ENCODE peak calls at places on chromosomes 3 and 15, in five cellular contexts. E is GM10248, K is left lung, M is GM12865, C is psoas muscle. D is an unnamed sample.

GRCh38 chr15:64767203-64767602 is 8.2 kb downstream of the RBPMS2 start:
- DNase-seq in E (no peak), K (peak), M (peak), C (no peak), D (no peak)

GRCh38 chr3:24133441-24133840 is 188.4 kb downstream of the NR1D2 start:
- DNase-seq in M (no peak), E (no peak), K (no peak), C (no peak), D (no peak)

GRCh38 chr3:15241341-15241740 is 35.3 kb downstream of the CAPN7 start:
- DNase-seq in M (peak), K (no peak), E (peak), C (peak), D (peak)

GRCh38 chr3:136586580-136586979 is 165.6 kb downstream of the STAG1 start:
- DNase-seq in C (no peak), M (no peak), K (no peak), E (no peak), D (no peak)

GRCh38 chr3:17290894-17291293 is 406.1 kb downstream of the PLCL2 start:
- DNase-seq in K (no peak), C (peak), M (no peak), E (no peak), D (no peak)

GRCh38 chr3:51622868-51623267 is 48.2 kb upstream of the TEX264 start:
- DNase-seq in C (no peak), M (no peak), K (no peak), E (no peak), D (no peak)

GRCh38 chr15:80615783-80616391 is 79.2 kb upstream of the ABHD17C start:
- DNase-seq in M (no peak), C (peak), K (peak), E (no peak), D (no peak)

GRCh38 chr3:108862865-108863798 is 40.5 kb downstream of the TRAT1 start:
- DNase-seq in C (no peak), K (no peak), M (peak), E (no peak), D (no peak)

GRCh38 chr3:115931581-115931980 is 308.3 kb downstream of the GAP43 start:
- DNase-seq in E (no peak), M (no peak), K (no peak), C (no peak), D (no peak)

GRCh38 chr15:60130398-60130797 is 126.3 kb downstream of the FOXB1 start:
- DNase-seq in K (no peak), E (no peak), C (no peak), M (peak), D (no peak)

GRCh38 chr3:15273214-15273613 is 59.2 kb downstream of the SH3BP5 start:
- DNase-seq in K (no peak), M (no peak), E (no peak), C (no peak), D (no peak)

GRCh38 chr3:196969001-196969659 is 497 bp upstream of the PIGZ start:
- DNase-seq in M (peak), K (peak), E (peak), C (peak), D (peak)

GRCh38 chr3:196969660-196970546 is 1.3 kb upstream of the PIGZ start:
- DNase-seq in E (peak), M (peak), K (peak), C (peak), D (peak)

GRCh38 chr3:196970547-196971093 is 2.0 kb upstream of the PIGZ start:
- DNase-seq in K (no peak), M (no peak), C (no peak), E (no peak), D (no peak)

GRCh38 chr3:196968233-196969000 is at the start of gene PIGZ:
- DNase-seq in E (peak), M (peak), K (peak), C (peak), D (peak)

GRCh38 chr3:196971094-196971698 is 2.6 kb upstream of the PIGZ start:
- DNase-seq in E (no peak), M (no peak), K (no peak), C (no peak), D (no peak)
- TF ChIP-seq CTCF in E (no peak), M (no peak), K (no peak), C (no peak), D (no peak)

GRCh38 chr3:187266691-187267090 is 24.8 kb downstream of the MASP1 start:
- DNase-seq in K (no peak), E (no peak), C (no peak), M (no peak), D (no peak)

GRCh38 chr3:187269486-187269885 is 22.1 kb downstream of the MASP1 start:
- DNase-seq in K (no peak), M (no peak), C (no peak), E (no peak), D (no peak)

GRCh38 chr3:187265461-187265955 is 26.0 kb downstream of the MASP1 start:
- DNase-seq in C (no peak), E (no peak), M (no peak), K (no peak), D (no peak)

GRCh38 chr3:187264946-187265345 is 26.6 kb downstream of the MASP1 start:
- DNase-seq in E (no peak), K (no peak), C (no peak), M (no peak), D (no peak)

DNA sequence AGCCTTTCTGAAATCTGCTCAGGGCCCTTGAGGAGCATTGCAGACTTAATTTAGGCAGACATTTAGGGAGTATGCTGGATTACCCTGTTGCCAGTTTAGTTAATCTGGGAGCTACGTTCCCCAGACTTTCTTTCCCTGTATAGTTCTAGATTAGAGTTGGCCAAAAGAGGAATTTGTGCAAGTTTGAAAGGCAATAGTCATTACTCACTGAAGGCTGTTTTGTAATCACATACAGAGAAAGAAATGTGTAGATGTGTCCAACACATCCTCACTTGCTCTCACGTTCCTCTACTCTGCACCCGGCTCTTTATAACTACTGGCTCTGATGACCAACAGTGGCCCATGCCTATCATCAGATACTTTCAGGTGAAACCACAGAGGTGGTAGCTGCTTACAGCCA is 24.2 kb downstream of the MASP1 start:
- DNase-seq in E (no peak), C (no peak), K (no peak), M (no peak), D (no peak)
- TF ChIP-seq CTCF in E (no peak), C (no peak), K (no peak), M (no peak), D (no peak)

DNA sequence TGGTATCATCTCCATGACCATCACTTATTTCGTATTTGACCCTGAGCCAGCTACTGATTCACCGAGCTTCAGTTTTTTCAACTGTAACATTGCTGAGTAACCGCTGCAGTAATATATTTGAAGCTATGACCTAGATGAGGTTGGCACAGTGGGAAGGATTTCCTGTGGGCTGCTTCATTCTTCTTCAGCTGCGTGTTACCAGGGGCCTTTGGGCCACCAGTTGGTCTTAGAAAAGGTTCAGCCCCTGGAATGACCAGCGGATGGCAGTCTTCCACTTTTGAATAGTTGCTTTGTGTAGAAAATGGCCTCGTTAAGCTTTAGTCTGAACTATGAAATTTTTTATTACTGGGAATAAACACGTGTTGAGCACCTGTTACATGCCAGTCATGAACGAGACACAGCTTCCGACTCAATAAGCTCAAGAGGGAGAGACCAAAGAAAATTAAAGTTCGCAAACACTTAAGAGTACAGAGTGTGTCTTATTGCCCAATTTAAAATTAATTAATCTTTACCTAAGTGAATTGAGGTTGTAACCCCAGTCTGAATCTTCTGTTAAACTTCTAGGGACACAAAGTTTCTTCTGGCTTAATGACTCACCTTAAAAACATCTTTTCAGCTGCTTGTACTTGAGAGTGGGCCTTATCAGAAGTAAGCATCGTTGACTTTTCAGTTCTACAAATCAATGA is 57.6 kb upstream of the NR2E3 start:
- DNase-seq in K (no peak), M (peak), E (peak), C (peak), D (peak)
- TF ChIP-seq CTCF in K (no peak), M (peak), E (peak), C (peak), D (no peak)

DNA sequence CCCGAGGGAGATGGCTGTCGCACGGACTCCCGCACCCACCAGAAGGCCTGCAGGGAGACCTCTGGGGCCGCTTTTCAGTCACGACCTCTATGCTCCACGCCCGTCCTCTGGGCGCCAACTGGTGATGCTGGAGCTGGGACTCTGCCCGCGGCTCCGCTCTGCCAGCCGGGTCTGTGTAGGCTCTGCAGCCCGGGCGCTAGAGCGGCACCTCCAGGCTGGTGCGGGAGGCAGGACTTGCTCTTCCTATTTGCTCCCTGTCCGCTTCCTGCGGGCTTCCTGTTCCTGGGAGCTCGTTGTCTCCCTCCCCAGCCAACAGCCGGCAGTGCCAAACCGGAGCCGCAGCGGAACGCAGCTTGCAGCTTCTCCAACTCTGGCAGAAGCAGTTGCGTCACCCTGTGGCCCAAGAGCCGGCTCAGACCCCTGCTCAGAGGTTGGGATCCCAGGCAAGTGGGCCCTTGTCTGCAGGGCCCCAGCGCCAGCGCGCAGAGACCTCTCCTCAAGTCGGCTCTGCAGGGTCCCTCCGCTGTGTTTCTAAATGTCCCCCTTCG is 285.9 kb downstream of the XXYLT1 start:
- DNase-seq in C (peak), K (peak), M (no peak), E (no peak), D (peak)
- TF ChIP-seq CTCF in C (peak), K (no peak), M (no peak), E (no peak), D (no peak)

DNA sequence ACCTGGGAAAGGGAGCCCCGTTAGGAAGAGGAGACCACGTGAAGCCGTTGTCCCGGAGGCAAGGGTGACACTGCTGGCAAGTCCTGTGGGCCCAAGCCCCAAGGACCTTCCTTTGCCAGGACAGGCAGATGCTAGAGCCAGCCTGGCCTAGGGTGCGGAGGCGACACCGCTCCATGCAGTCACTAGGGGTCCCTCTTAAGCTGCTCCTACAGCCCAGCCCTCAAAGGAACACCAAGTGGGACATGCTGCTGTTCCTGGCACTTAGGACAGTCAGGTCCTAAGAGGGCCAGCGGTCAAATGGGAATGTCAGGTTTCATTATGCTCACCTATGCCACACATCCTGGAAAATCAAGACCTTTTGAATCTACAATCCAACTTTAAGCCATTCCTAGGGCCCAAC is 59.7 kb downstream of the RPN1 start:
- DNase-seq in K (no peak), M (no peak), E (no peak), C (no peak), D (no peak)
- TF ChIP-seq CTCF in K (no peak), M (no peak), E (no peak), C (no peak), D (no peak)

GRCh38 chr3:57065588-57065987 is 5.1 kb downstream of the SPATA12 start:
- DNase-seq in E (no peak), K (no peak), C (no peak), M (no peak), D (no peak)
- TF ChIP-seq CTCF in E (no peak), K (no peak), C (no peak), M (no peak), D (no peak)

GRCh38 chr3:169613895-169614294 is 49.6 kb downstream of the MECOM start:
- DNase-seq in M (no peak), E (no peak), C (no peak), K (no peak), D (no peak)
- TF ChIP-seq CTCF in M (no peak), E (no peak), C (no peak), K (no peak), D (no peak)